ENCODE peak calls at places on chromosomes 7 and 10, in eight cellular contexts. I is activated T-cell treated with anti-CD3 and anti-CD28 coated beads for 1 hour, Q is left cardiac atrium, V is H9, Y is GM23248, Z is GM12892, F is RKO, P is heart right ventricle. T is an unnamed sample.

GRCh38 chr10:128606041-128606440 is 479.8 kb upstream of the MKI67 start:
- DNase-seq in I (no peak), Q (no peak), V (no peak), Y (no peak), Z (no peak), F (no peak), P (no peak), T (no peak)

GRCh38 chr10:50385610-50386009 is 134.3 kb upstream of the ASAH2 start:
- DNase-seq in I (no peak), Q (no peak), V (no peak), Y (peak), Z (no peak), F (no peak), P (no peak), T (no peak)

GRCh38 chr7:28207486-28208158 is 27.0 kb upstream of the JAZF1 start:
- DNase-seq in I (no peak), Q (no peak), V (no peak), Y (peak), Z (no peak), F (peak), P (no peak), T (no peak)

GRCh38 chr7:95545007-95545615 is 51.2 kb downstream of the PDK4 start:
- DNase-seq in I (no peak), Q (peak), V (no peak), Y (peak), Z (no peak), F (peak), P (peak), T (no peak)

GRCh38 chr10:101939273-101939635 is 95.7 kb upstream of the KCNIP2 start:
- DNase-seq in I (no peak), Q (no peak), V (no peak), Y (peak), Z (no peak), F (peak), P (no peak), T (no peak)

GRCh38 chr7:134527979-134528371 is 608 bp downstream of the AKR1B10 start:
- DNase-seq in I (no peak), Q (no peak), V (no peak), Y (peak), Z (no peak), F (no peak), P (no peak), T (no peak)

GRCh38 chr10:103855424-103855823 is at the start of gene SH3PXD2A:
- DNase-seq in I (no peak), Q (peak), V (peak), Y (peak), Z (no peak), F (no peak), P (peak), T (peak)

GRCh38 chr10:44946201-44946600 is 13.4 kb upstream of the RASSF4 start:
- DNase-seq in I (no peak), Q (no peak), V (peak), Y (peak), Z (no peak), F (no peak), P (no peak), T (no peak)